ENCODE peak calls at places on chromosomes 5 and 9, in seven cellular contexts. One of them, this sample, is unnamed.

GRCh38 chr5:59744531-59744992 is 149.0 kb downstream of the PDE4D start:
- DNase-seq in Panc1: no peak
- DNase-seq in transverse colon: no peak
- DNase-seq in endothelial cell of umbilical vein: peak
- DNase-seq in stomach: no peak
- DNase-seq in GM23338: no peak
- DNase-seq in breast epithelium: no peak
- DNase-seq in this sample: no peak

GRCh38 chr9:130243015-130243881 is 22.3 kb upstream of the HMCN2 start:
- DNase-seq in Panc1: no peak
- DNase-seq in transverse colon: peak
- DNase-seq in endothelial cell of umbilical vein: peak
- DNase-seq in stomach: peak
- DNase-seq in GM23338: peak
- DNase-seq in breast epithelium: peak
- DNase-seq in this sample: no peak

GRCh38 chr9:2286306-2286705 is 271.2 kb downstream of the SMARCA2 start:
- DNase-seq in Panc1: no peak
- DNase-seq in transverse colon: no peak
- DNase-seq in endothelial cell of umbilical vein: no peak
- DNase-seq in stomach: no peak
- DNase-seq in GM23338: no peak
- DNase-seq in breast epithelium: no peak
- DNase-seq in this sample: no peak

GRCh38 chr5:111563041-111563822 is 50.9 kb upstream of the STARD4 start:
- DNase-seq in Panc1: no peak
- DNase-seq in transverse colon: no peak
- DNase-seq in endothelial cell of umbilical vein: peak
- DNase-seq in stomach: no peak
- DNase-seq in GM23338: no peak
- DNase-seq in breast epithelium: no peak
- DNase-seq in this sample: no peak

GRCh38 chr9:69276775-69277174 is 48.2 kb upstream of the ENTREP1 start:
- DNase-seq in Panc1: no peak
- DNase-seq in transverse colon: no peak
- DNase-seq in endothelial cell of umbilical vein: no peak
- DNase-seq in stomach: no peak
- DNase-seq in GM23338: peak
- DNase-seq in breast epithelium: no peak
- DNase-seq in this sample: no peak

GRCh38 chr9:128863647-128864046 is 18.1 kb downstream of the KYAT1 start:
- DNase-seq in Panc1: no peak
- DNase-seq in transverse colon: peak
- DNase-seq in endothelial cell of umbilical vein: peak
- DNase-seq in stomach: peak
- DNase-seq in GM23338: peak
- DNase-seq in breast epithelium: no peak
- DNase-seq in this sample: peak

GRCh38 chr9:100222674-100223073 is 123.6 kb downstream of the INVS start:
- DNase-seq in Panc1: no peak
- DNase-seq in transverse colon: no peak
- DNase-seq in endothelial cell of umbilical vein: peak
- DNase-seq in stomach: no peak
- DNase-seq in GM23338: peak
- DNase-seq in breast epithelium: no peak
- DNase-seq in this sample: no peak

GRCh38 chr9:128999581-129000206 is 28.4 kb downstream of the SH3GLB2 start:
- DNase-seq in Panc1: no peak
- DNase-seq in transverse colon: no peak
- DNase-seq in endothelial cell of umbilical vein: no peak
- DNase-seq in stomach: no peak
- DNase-seq in GM23338: no peak
- DNase-seq in breast epithelium: no peak
- DNase-seq in this sample: no peak

GRCh38 chr5:109853362-109853761 is 163.6 kb downstream of the MAN2A1 start:
- DNase-seq in Panc1: no peak
- DNase-seq in transverse colon: no peak
- DNase-seq in endothelial cell of umbilical vein: no peak
- DNase-seq in stomach: no peak
- DNase-seq in GM23338: no peak
- DNase-seq in breast epithelium: no peak
- DNase-seq in this sample: no peak

GRCh38 chr5:58259685-58260152 is 200.2 kb downstream of the PLK2 start:
- DNase-seq in Panc1: peak
- DNase-seq in transverse colon: no peak
- DNase-seq in endothelial cell of umbilical vein: peak
- DNase-seq in stomach: no peak
- DNase-seq in GM23338: peak
- DNase-seq in breast epithelium: no peak
- DNase-seq in this sample: peak

GRCh38 chr9:125391704-125392103 is 130.1 kb downstream of the GAPVD1 start:
- DNase-seq in Panc1: no peak
- DNase-seq in transverse colon: no peak
- DNase-seq in endothelial cell of umbilical vein: no peak
- DNase-seq in stomach: no peak
- DNase-seq in GM23338: no peak
- DNase-seq in breast epithelium: no peak
- DNase-seq in this sample: no peak

GRCh38 chr9:25255216-25255615 is 423.0 kb downstream of the TUSC1 start:
- DNase-seq in Panc1: no peak
- DNase-seq in transverse colon: no peak
- DNase-seq in endothelial cell of umbilical vein: no peak
- DNase-seq in stomach: no peak
- DNase-seq in GM23338: no peak
- DNase-seq in breast epithelium: no peak
- DNase-seq in this sample: no peak

GRCh38 chr9:36813149-36813548 is 220.9 kb downstream of the PAX5 start:
- DNase-seq in Panc1: no peak
- DNase-seq in transverse colon: no peak
- DNase-seq in endothelial cell of umbilical vein: no peak
- DNase-seq in stomach: no peak
- DNase-seq in GM23338: no peak
- DNase-seq in breast epithelium: no peak
- DNase-seq in this sample: no peak

GRCh38 chr5:123350744-123351143 is 72.5 kb downstream of the CEP120 start:
- DNase-seq in Panc1: no peak
- DNase-seq in transverse colon: no peak
- DNase-seq in endothelial cell of umbilical vein: no peak
- DNase-seq in stomach: no peak
- DNase-seq in GM23338: peak
- DNase-seq in breast epithelium: no peak
- DNase-seq in this sample: no peak

GRCh38 chr9:77756449-77756848 is 108.3 kb upstream of the GNA14 start:
- DNase-seq in Panc1: no peak
- DNase-seq in transverse colon: no peak
- DNase-seq in endothelial cell of umbilical vein: no peak
- DNase-seq in stomach: no peak
- DNase-seq in GM23338: no peak
- DNase-seq in breast epithelium: no peak
- DNase-seq in this sample: no peak

GRCh38 chr5:119105971-119106370 is 35.1 kb downstream of the DMXL1 start:
- DNase-seq in Panc1: no peak
- DNase-seq in transverse colon: no peak
- DNase-seq in endothelial cell of umbilical vein: no peak
- DNase-seq in stomach: no peak
- DNase-seq in GM23338: peak
- DNase-seq in breast epithelium: no peak
- DNase-seq in this sample: no peak

GRCh38 chr5:171707441-171707790 is 78.2 kb upstream of the SMIM23 start:
- DNase-seq in Panc1: no peak
- DNase-seq in transverse colon: no peak
- DNase-seq in endothelial cell of umbilical vein: no peak
- DNase-seq in stomach: no peak
- DNase-seq in GM23338: no peak
- DNase-seq in breast epithelium: no peak
- DNase-seq in this sample: peak

GRCh38 chr5:166509085-166509484 is 1782.4 kb upstream of the WWC1 start:
- DNase-seq in Panc1: no peak
- DNase-seq in transverse colon: no peak
- DNase-seq in endothelial cell of umbilical vein: no peak
- DNase-seq in stomach: no peak
- DNase-seq in GM23338: peak
- DNase-seq in breast epithelium: no peak
- DNase-seq in this sample: no peak

GRCh38 chr9:78707481-78707977 is 410.6 kb downstream of the PSAT1 start:
- DNase-seq in Panc1: no peak
- DNase-seq in transverse colon: no peak
- DNase-seq in endothelial cell of umbilical vein: no peak
- DNase-seq in stomach: no peak
- DNase-seq in GM23338: no peak
- DNase-seq in breast epithelium: no peak
- DNase-seq in this sample: no peak

GRCh38 chr5:108642170-108642906 is 105.4 kb upstream of the FER start:
- DNase-seq in Panc1: peak
- DNase-seq in transverse colon: peak
- DNase-seq in endothelial cell of umbilical vein: peak
- DNase-seq in stomach: peak
- DNase-seq in GM23338: peak
- DNase-seq in breast epithelium: peak
- DNase-seq in this sample: peak

GRCh38 chr5:9284781-9285307 is 261.0 kb downstream of the SEMA5A start:
- DNase-seq in Panc1: no peak
- DNase-seq in transverse colon: no peak
- DNase-seq in endothelial cell of umbilical vein: no peak
- DNase-seq in stomach: no peak
- DNase-seq in GM23338: no peak
- DNase-seq in breast epithelium: no peak
- DNase-seq in this sample: no peak

GRCh38 chr5:11904270-11904906 is at the start of gene CTNND2:
- DNase-seq in Panc1: no peak
- DNase-seq in transverse colon: no peak
- DNase-seq in endothelial cell of umbilical vein: peak
- DNase-seq in stomach: no peak
- DNase-seq in GM23338: peak
- DNase-seq in breast epithelium: no peak
- DNase-seq in this sample: peak

GRCh38 chr5:31921852-31922305 is 252.2 kb downstream of the GOLPH3 start:
- DNase-seq in Panc1: no peak
- DNase-seq in transverse colon: no peak
- DNase-seq in endothelial cell of umbilical vein: no peak
- DNase-seq in stomach: no peak
- DNase-seq in GM23338: peak
- DNase-seq in breast epithelium: no peak
- DNase-seq in this sample: no peak

GRCh38 chr9:133352635-133353340 is 3.5 kb downstream of the SURF1 start:
- DNase-seq in Panc1: no peak
- DNase-seq in transverse colon: no peak
- DNase-seq in endothelial cell of umbilical vein: no peak
- DNase-seq in stomach: no peak
- DNase-seq in GM23338: no peak
- DNase-seq in breast epithelium: no peak
- DNase-seq in this sample: no peak
- TF ChIP-seq POLR2AphosphoS5 in Panc1: no peak
- TF ChIP-seq POLR2AphosphoS5 in transverse colon: no peak
- TF ChIP-seq POLR2AphosphoS5 in endothelial cell of umbilical vein: peak
- TF ChIP-seq POLR2AphosphoS5 in stomach: no peak
- TF ChIP-seq POLR2AphosphoS5 in GM23338: no peak
- TF ChIP-seq POLR2AphosphoS5 in breast epithelium: no peak
- TF ChIP-seq POLR2AphosphoS5 in this sample: peak

GRCh38 chr5:173410459-173411233 is 82.4 kb upstream of the STC2 start:
- DNase-seq in Panc1: no peak
- DNase-seq in transverse colon: no peak
- DNase-seq in endothelial cell of umbilical vein: no peak
- DNase-seq in stomach: no peak
- DNase-seq in GM23338: no peak
- DNase-seq in breast epithelium: no peak
- DNase-seq in this sample: no peak
- TF ChIP-seq POLR2AphosphoS5 in Panc1: no peak
- TF ChIP-seq POLR2AphosphoS5 in transverse colon: no peak
- TF ChIP-seq POLR2AphosphoS5 in endothelial cell of umbilical vein: no peak
- TF ChIP-seq POLR2AphosphoS5 in stomach: no peak
- TF ChIP-seq POLR2AphosphoS5 in GM23338: no peak
- TF ChIP-seq POLR2AphosphoS5 in breast epithelium: no peak
- TF ChIP-seq POLR2AphosphoS5 in this sample: no peak

GRCh38 chr9:74821636-74822035 is 66.1 kb downstream of the TRPM6 start:
- DNase-seq in Panc1: no peak
- DNase-seq in transverse colon: no peak
- DNase-seq in endothelial cell of umbilical vein: no peak
- DNase-seq in stomach: no peak
- DNase-seq in GM23338: no peak
- DNase-seq in breast epithelium: no peak
- DNase-seq in this sample: no peak

GRCh38 chr9:74824654-74825053 is 63.1 kb downstream of the TRPM6 start:
- DNase-seq in Panc1: no peak
- DNase-seq in transverse colon: peak
- DNase-seq in endothelial cell of umbilical vein: peak
- DNase-seq in stomach: no peak
- DNase-seq in GM23338: no peak
- DNase-seq in breast epithelium: peak
- DNase-seq in this sample: no peak
- TF ChIP-seq POLR2AphosphoS5 in Panc1: no peak
- TF ChIP-seq POLR2AphosphoS5 in transverse colon: no peak
- TF ChIP-seq POLR2AphosphoS5 in endothelial cell of umbilical vein: no peak
- TF ChIP-seq POLR2AphosphoS5 in stomach: no peak
- TF ChIP-seq POLR2AphosphoS5 in GM23338: no peak
- TF ChIP-seq POLR2AphosphoS5 in breast epithelium: no peak
- TF ChIP-seq POLR2AphosphoS5 in this sample: no peak

DNA sequence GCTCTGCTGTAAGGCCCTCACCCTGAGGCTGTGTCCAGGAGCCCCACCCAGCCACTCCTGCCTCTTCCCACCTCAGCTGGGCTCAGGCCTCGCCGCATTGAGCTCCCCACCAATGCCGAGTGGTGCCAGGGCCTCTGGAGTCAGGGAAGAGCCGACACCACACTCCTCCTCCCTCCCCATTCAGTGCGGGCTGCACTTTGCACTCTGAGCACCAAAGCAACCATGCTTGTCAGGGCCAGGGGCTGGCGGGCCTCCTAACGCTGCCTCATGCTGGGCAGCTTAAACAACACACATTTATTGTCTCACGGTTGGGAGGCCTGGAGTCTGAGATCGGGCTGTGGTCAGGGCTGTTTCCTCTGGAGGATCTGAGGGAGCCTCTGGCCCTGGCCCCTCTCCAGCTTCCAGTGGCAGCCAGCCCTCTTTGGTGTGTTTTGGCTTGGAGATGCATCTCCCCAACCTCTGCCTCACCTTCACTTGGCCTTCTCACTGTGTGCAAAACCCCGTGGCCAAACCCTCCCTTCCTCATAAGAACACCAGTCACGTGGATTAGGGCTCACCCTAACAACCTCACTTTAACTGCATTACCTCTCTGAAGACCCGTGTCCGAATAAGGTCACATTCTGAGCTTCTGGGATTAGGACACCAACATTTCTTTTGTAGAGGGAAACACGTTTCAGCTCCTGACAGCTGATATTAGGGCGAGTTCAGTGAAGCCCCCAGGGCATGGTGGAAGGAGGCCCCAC is 157.8 kb downstream of the MED10 start:
- DNase-seq in Panc1: no peak
- DNase-seq in transverse colon: no peak
- DNase-seq in endothelial cell of umbilical vein: no peak
- DNase-seq in stomach: no peak
- DNase-seq in GM23338: no peak
- DNase-seq in breast epithelium: peak
- DNase-seq in this sample: no peak
- TF ChIP-seq POLR2AphosphoS5 in Panc1: no peak
- TF ChIP-seq POLR2AphosphoS5 in transverse colon: no peak
- TF ChIP-seq POLR2AphosphoS5 in endothelial cell of umbilical vein: no peak
- TF ChIP-seq POLR2AphosphoS5 in stomach: no peak
- TF ChIP-seq POLR2AphosphoS5 in GM23338: no peak
- TF ChIP-seq POLR2AphosphoS5 in breast epithelium: no peak
- TF ChIP-seq POLR2AphosphoS5 in this sample: no peak